ENCODE peak calls at places on chromosomes 7 and 10, in seven cellular contexts. One of them, this sample, is unnamed.

GRCh38 chr10:59900044-59900727 is 6.2 kb downstream of the CCDC6 start:
- DNase-seq in OCI-LY7: peak
- DNase-seq in SJSA1: no peak
- DNase-seq in upper lobe of right lung: no peak
- DNase-seq in PC-9: no peak
- DNase-seq in A549: no peak
- DNase-seq in sigmoid colon: no peak
- DNase-seq in this sample: no peak

GRCh38 chr7:128939861-128940410 is 2.2 kb downstream of the IRF5 start:
- DNase-seq in PC-9: no peak
- DNase-seq in SJSA1: no peak
- DNase-seq in A549: no peak
- DNase-seq in upper lobe of right lung: peak
- DNase-seq in sigmoid colon: no peak
- DNase-seq in OCI-LY7: peak
- DNase-seq in this sample: no peak

GRCh38 chr7:129665013-129665401 is 53.5 kb downstream of the NRF1 start:
- DNase-seq in upper lobe of right lung: no peak
- DNase-seq in sigmoid colon: no peak
- DNase-seq in SJSA1: peak
- DNase-seq in PC-9: peak
- DNase-seq in OCI-LY7: no peak
- DNase-seq in A549: peak
- DNase-seq in this sample: peak

GRCh38 chr10:96153065-96153464 is 23.0 kb downstream of the ZNF518A start:
- DNase-seq in upper lobe of right lung: no peak
- DNase-seq in SJSA1: no peak
- DNase-seq in sigmoid colon: no peak
- DNase-seq in OCI-LY7: no peak
- DNase-seq in PC-9: no peak
- DNase-seq in A549: no peak
- DNase-seq in this sample: no peak

GRCh38 chr7:22578048-22578770 is 78.2 kb upstream of the STEAP1B start:
- DNase-seq in OCI-LY7: no peak
- DNase-seq in upper lobe of right lung: no peak
- DNase-seq in sigmoid colon: no peak
- DNase-seq in SJSA1: no peak
- DNase-seq in A549: peak
- DNase-seq in PC-9: no peak
- DNase-seq in this sample: no peak

GRCh38 chr10:133260895-133261725 is 15.6 kb downstream of the ADAM8 start:
- DNase-seq in A549: peak
- DNase-seq in upper lobe of right lung: peak
- DNase-seq in sigmoid colon: peak
- DNase-seq in OCI-LY7: peak
- DNase-seq in SJSA1: peak
- DNase-seq in PC-9: peak
- DNase-seq in this sample: no peak

GRCh38 chr7:136074840-136075239 is 97.7 kb upstream of the MTPN start:
- DNase-seq in A549: no peak
- DNase-seq in PC-9: no peak
- DNase-seq in sigmoid colon: no peak
- DNase-seq in upper lobe of right lung: no peak
- DNase-seq in SJSA1: no peak
- DNase-seq in OCI-LY7: no peak
- DNase-seq in this sample: no peak

GRCh38 chr7:2211259-2211575 is 21.5 kb downstream of the MAD1L1 start:
- DNase-seq in upper lobe of right lung: peak
- DNase-seq in SJSA1: no peak
- DNase-seq in sigmoid colon: no peak
- DNase-seq in OCI-LY7: no peak
- DNase-seq in A549: no peak
- DNase-seq in PC-9: no peak
- DNase-seq in this sample: no peak

GRCh38 chr7:123789200-123789784 is 40.5 kb upstream of the WASL start:
- DNase-seq in PC-9: no peak
- DNase-seq in A549: no peak
- DNase-seq in upper lobe of right lung: no peak
- DNase-seq in SJSA1: no peak
- DNase-seq in sigmoid colon: no peak
- DNase-seq in OCI-LY7: no peak
- DNase-seq in this sample: no peak

GRCh38 chr7:29274156-29275017 is 79.8 kb downstream of the CHN2 start:
- DNase-seq in PC-9: no peak
- DNase-seq in upper lobe of right lung: no peak
- DNase-seq in SJSA1: no peak
- DNase-seq in A549: no peak
- DNase-seq in OCI-LY7: no peak
- DNase-seq in sigmoid colon: no peak
- DNase-seq in this sample: no peak

GRCh38 chr10:75764974-75765551 is 333.6 kb downstream of the LRMDA start:
- DNase-seq in upper lobe of right lung: no peak
- DNase-seq in sigmoid colon: no peak
- DNase-seq in A549: no peak
- DNase-seq in SJSA1: no peak
- DNase-seq in PC-9: no peak
- DNase-seq in OCI-LY7: no peak
- DNase-seq in this sample: no peak

GRCh38 chr10:126170367-126170766 is 217.9 kb downstream of the ADAM12 start:
- DNase-seq in OCI-LY7: no peak
- DNase-seq in SJSA1: no peak
- DNase-seq in sigmoid colon: no peak
- DNase-seq in A549: no peak
- DNase-seq in PC-9: no peak
- DNase-seq in upper lobe of right lung: no peak
- DNase-seq in this sample: no peak

GRCh38 chr7:2099036-2099957 is 133.4 kb downstream of the MAD1L1 start:
- DNase-seq in SJSA1: no peak
- DNase-seq in upper lobe of right lung: no peak
- DNase-seq in OCI-LY7: peak
- DNase-seq in sigmoid colon: no peak
- DNase-seq in A549: no peak
- DNase-seq in PC-9: no peak
- DNase-seq in this sample: no peak

GRCh38 chr10:47458466-47459154 is 25.3 kb downstream of the ANXA8 start:
- DNase-seq in A549: peak
- DNase-seq in SJSA1: peak
- DNase-seq in sigmoid colon: no peak
- DNase-seq in PC-9: peak
- DNase-seq in OCI-LY7: no peak
- DNase-seq in upper lobe of right lung: no peak
- DNase-seq in this sample: peak

GRCh38 chr10:71970331-71970730 is 6.1 kb downstream of the CHST3 start:
- DNase-seq in A549: peak
- DNase-seq in sigmoid colon: peak
- DNase-seq in upper lobe of right lung: peak
- DNase-seq in SJSA1: peak
- DNase-seq in OCI-LY7: no peak
- DNase-seq in PC-9: peak
- DNase-seq in this sample: no peak

DNA sequence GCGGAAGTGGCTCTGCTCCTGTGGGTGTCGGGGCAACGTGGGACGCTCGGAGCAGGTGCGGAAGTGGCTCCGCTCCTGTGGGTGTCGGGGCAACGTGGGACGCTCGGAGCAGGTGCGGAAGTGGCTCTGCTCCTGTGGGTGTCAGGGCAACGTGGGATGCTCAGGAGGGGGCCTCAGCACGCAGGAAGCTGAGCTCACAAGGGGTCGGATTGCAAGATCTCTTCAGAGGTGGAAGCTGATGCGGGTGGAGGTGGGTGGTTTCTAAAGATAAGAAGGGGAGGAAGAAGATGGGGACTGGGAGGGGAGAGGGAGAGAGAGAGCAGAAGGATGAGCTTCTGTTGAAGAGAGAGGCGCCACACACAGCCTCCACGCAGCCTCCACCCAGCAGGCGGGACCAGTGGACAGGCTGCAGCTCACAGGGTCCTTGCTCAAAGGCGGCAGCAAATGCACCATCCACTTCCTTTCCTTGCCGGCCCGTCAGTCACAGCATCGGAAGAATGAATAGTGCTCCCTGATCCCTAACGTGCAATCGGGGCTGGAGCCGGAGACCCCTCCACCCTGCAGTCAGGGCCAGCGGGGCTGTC is 78.7 kb downstream of the PTPRN2 start:
- DNase-seq in upper lobe of right lung: no peak
- DNase-seq in sigmoid colon: no peak
- DNase-seq in OCI-LY7: no peak
- DNase-seq in A549: no peak
- DNase-seq in SJSA1: no peak
- DNase-seq in PC-9: no peak
- DNase-seq in this sample: no peak
- H3K4me3 ChIP-seq in upper lobe of right lung: no peak
- H3K4me3 ChIP-seq in sigmoid colon: no peak
- H3K4me3 ChIP-seq in OCI-LY7: no peak
- H3K4me3 ChIP-seq in A549: no peak
- H3K4me3 ChIP-seq in SJSA1: no peak
- H3K4me3 ChIP-seq in PC-9: no peak
- H3K4me3 ChIP-seq in this sample: no peak

DNA sequence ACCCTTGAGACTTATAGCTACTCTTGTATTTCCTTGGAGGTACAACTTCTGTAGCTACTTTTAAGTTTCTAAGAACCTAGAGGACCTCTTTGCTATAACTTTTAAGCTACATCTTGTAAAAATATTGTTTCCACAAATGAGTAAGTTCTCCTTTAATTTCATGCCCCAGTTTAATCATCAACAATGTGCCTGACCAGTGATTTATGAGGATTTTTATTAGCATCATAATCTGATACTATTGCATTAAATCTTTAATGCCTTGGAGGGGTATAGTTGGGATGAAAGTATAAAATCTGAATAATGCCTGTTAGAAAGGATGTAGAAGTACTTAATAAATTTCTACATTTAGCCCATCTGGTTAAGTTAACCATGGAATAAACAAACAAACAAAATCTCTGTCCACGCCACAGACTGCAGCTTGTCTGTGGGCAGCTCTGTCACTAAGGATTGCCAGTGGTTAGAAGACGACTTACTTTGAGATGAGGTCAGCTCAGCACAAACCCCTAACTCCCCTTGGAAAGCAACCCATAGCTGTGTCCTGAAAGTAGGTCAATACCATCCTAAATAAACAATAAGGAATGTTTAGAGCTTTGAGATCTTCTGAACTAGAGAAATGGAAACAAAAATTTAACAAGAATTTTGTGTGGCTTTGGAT is 18.3 kb downstream of the UBE2D1 start:
- DNase-seq in upper lobe of right lung: no peak
- DNase-seq in OCI-LY7: no peak
- DNase-seq in A549: no peak
- DNase-seq in PC-9: no peak
- DNase-seq in SJSA1: no peak
- DNase-seq in sigmoid colon: no peak
- DNase-seq in this sample: no peak
- H3K27ac ChIP-seq in upper lobe of right lung: no peak
- H3K27ac ChIP-seq in OCI-LY7: no peak
- H3K27ac ChIP-seq in A549: no peak
- H3K27ac ChIP-seq in PC-9: no peak
- H3K27ac ChIP-seq in SJSA1: no peak
- H3K27ac ChIP-seq in sigmoid colon: no peak
- H3K27ac ChIP-seq in this sample: no peak

DNA sequence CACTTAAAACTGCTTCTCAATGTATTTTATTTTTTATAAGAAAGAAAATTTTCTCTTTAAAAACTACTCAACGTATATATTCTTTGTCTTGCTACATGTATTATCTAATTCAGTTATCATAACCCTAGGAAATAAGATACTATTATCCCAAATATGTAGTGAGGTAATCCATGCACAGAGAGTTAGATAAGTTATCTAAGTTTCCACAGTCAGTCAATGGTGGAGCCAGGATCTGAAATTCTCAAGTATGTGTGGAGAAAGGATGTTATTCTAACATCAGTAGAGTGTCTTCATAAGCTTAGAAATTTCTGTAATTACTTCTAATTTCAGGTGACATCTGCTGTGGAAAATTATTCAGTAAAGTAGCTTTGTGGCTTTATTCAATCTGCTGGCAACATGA is 239.9 kb downstream of the CSTF2T start:
- DNase-seq in upper lobe of right lung: no peak
- DNase-seq in SJSA1: no peak
- DNase-seq in sigmoid colon: no peak
- DNase-seq in PC-9: no peak
- DNase-seq in OCI-LY7: no peak
- DNase-seq in A549: no peak
- DNase-seq in this sample: no peak
- H3K4me3 ChIP-seq in upper lobe of right lung: no peak
- H3K4me3 ChIP-seq in SJSA1: no peak
- H3K4me3 ChIP-seq in sigmoid colon: no peak
- H3K4me3 ChIP-seq in PC-9: no peak
- H3K4me3 ChIP-seq in OCI-LY7: no peak
- H3K4me3 ChIP-seq in A549: no peak
- H3K4me3 ChIP-seq in this sample: no peak

DNA sequence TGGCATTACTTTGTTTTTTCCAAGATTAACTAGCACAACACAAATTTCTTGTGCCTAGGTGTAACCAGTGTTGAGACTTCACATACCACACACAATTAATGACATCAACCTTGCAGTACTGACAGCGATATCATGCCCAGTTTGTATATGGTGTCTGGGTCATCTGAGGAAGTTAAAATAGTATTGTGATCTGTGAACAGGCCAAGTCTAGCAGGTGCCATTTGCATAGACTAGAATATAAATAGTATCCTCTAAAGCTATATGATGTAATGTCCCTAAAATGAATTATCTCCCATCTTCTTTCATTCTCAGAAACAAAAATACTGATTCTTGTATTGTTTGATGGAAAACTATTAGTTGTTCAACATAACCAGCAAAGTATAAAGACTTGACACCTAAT is 175.8 kb upstream of the KAT6B start:
- DNase-seq in SJSA1: no peak
- DNase-seq in OCI-LY7: no peak
- DNase-seq in A549: no peak
- DNase-seq in sigmoid colon: no peak
- DNase-seq in upper lobe of right lung: no peak
- DNase-seq in PC-9: no peak
- DNase-seq in this sample: no peak
- H3K27ac ChIP-seq in SJSA1: no peak
- H3K27ac ChIP-seq in OCI-LY7: no peak
- H3K27ac ChIP-seq in A549: no peak
- H3K27ac ChIP-seq in sigmoid colon: no peak
- H3K27ac ChIP-seq in upper lobe of right lung: no peak
- H3K27ac ChIP-seq in PC-9: no peak
- H3K27ac ChIP-seq in this sample: no peak

DNA sequence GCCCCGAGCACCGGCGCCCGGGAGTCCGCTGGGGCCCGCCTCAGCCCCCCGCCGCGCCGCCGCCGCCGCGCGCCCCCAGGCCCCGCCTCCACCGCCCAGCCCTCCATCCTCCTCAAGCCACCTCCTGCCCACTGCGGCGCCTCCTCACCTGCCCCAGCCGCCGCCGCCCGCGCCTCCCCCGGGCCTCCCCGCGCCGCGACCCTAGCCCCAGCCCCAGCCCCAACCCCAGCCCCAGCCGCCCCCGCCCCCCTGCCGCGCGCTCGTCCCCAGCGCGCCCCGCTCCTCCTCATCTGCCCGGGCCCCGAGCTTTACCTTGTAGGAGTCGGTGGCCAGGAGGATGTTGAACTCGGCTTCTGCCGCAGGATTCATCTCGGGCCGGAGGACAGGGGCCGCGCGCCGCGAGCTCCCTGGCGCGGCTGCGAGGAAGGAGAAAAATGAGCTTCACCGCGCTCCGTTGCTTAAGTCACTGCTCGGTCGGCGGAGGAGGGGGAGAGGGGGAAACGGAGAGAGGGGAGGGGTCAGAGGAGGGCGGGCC is at the start of gene NAMPT:
- DNase-seq in SJSA1: no peak
- DNase-seq in PC-9: peak
- DNase-seq in upper lobe of right lung: no peak
- DNase-seq in sigmoid colon: peak
- DNase-seq in A549: no peak
- DNase-seq in OCI-LY7: peak
- DNase-seq in this sample: no peak
- H3K4me3 ChIP-seq in SJSA1: peak
- H3K4me3 ChIP-seq in PC-9: peak
- H3K4me3 ChIP-seq in upper lobe of right lung: peak
- H3K4me3 ChIP-seq in sigmoid colon: peak
- H3K4me3 ChIP-seq in A549: peak
- H3K4me3 ChIP-seq in OCI-LY7: peak
- H3K4me3 ChIP-seq in this sample: peak

This sample was measured in AG04450.